ENCODE peak calls at places on chromosomes 16 and 17, in five cellular contexts. B is pancreas, Z is WTC11, I is breast epithelium, T is fibroblast of pulmonary artery. X is an unnamed sample.

GRCh38 chr17:2146132-2146871 is 91.4 kb downstream of the HIC1 start:
- DNase-seq in I (no peak), T (no peak), Z (no peak), B (no peak), X (no peak)

GRCh38 chr17:73510981-73511442 is 133.2 kb downstream of the SDK2 start:
- DNase-seq in I (no peak), Z (no peak), B (no peak), T (no peak), X (no peak)

GRCh38 chr16:88758227-88758943 is 26.6 kb downstream of the PIEZO1 start:
- DNase-seq in I (no peak), T (no peak), B (no peak), Z (no peak), X (no peak)

GRCh38 chr17:65707780-65708179 is 146.3 kb upstream of the AXIN2 start:
- DNase-seq in I (no peak), Z (no peak), T (no peak), B (no peak), X (no peak)

GRCh38 chr17:71980171-71980570 is 140.6 kb upstream of the SOX9 start:
- DNase-seq in B (no peak), T (no peak), Z (no peak), I (no peak), X (no peak)

GRCh38 chr16:72992142-72992601 is 55.8 kb downstream of the ZFHX3 start:
- DNase-seq in B (no peak), I (no peak), T (no peak), Z (peak; percentile 40), X (no peak)

GRCh38 chr17:46964315-46965265 is 14.5 kb downstream of the RPRML start:
- DNase-seq in I (no peak), B (no peak), T (peak; percentile 57), Z (peak; percentile 66), X (no peak)

GRCh38 chr16:4306439-4307214 is 9.2 kb upstream of the GLIS2 start:
- DNase-seq in Z (no peak), B (no peak), I (no peak), T (no peak), X (no peak)

GRCh38 chr17:77700165-77700881 is 258.2 kb upstream of the TNRC6C start:
- DNase-seq in B (no peak), I (no peak), T (no peak), Z (no peak), X (peak; percentile 70)

GRCh38 chr17:40371261-40371929 is 6.9 kb upstream of the GJD3 start:
- DNase-seq in Z (no peak), T (no peak), I (no peak), B (no peak), X (no peak)

GRCh38 chr17:39213852-39214251 is 11.9 kb downstream of the STAC2 start:
- DNase-seq in T (no peak), I (peak; percentile 80), Z (no peak), B (no peak), X (no peak)
- TF ChIP-seq CTCF in T (no peak), I (no peak), Z (no peak), B (no peak), X (no peak)

DNA sequence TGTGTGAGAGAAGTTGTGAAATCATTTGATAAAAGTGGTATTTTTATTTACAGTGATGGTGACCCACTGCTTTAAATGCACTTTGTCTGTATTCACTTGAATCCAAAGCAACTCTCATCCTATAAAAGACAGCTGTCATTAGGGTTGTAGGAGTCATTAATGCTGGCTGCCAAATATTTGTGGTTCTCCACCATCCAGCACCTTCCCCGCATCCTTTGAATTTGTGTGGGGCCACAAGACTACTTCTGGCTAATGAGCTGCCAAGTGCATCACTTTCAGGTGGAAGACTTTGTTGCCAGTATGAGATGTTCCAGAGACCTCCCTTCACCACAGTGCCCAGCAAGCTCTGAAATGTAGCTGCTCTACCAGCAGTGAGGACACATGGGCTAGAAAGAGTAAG is 43.4 kb downstream of the CMTM3 start:
- DNase-seq in B (no peak), T (no peak), Z (no peak), I (no peak), X (no peak)
- TF ChIP-seq CTCF in B (no peak), T (no peak), Z (no peak), I (no peak), X (no peak)

GRCh38 chr17:5263441-5263840 is 18.6 kb upstream of the RABEP1 start:
- DNase-seq in I (no peak), T (no peak), Z (no peak), B (no peak), X (no peak)

GRCh38 chr17:5260542-5260941 is 21.5 kb upstream of the RABEP1 start:
- DNase-seq in Z (no peak), T (no peak), I (peak; percentile 48), B (no peak), X (no peak)

GRCh38 chr17:5262417-5262816 is 19.7 kb upstream of the RABEP1 start:
- DNase-seq in I (no peak), B (no peak), Z (no peak), T (no peak), X (no peak)

GRCh38 chr17:5264930-5265329 is 17.2 kb upstream of the RABEP1 start:
- DNase-seq in I (no peak), Z (no peak), B (no peak), T (no peak), X (no peak)
- TF ChIP-seq CTCF in I (no peak), Z (no peak), B (no peak), T (no peak), X (no peak)

GRCh38 chr17:80124351-80124981 is 22.5 kb downstream of the EIF4A3 start:
- DNase-seq in Z (peak; percentile 75), T (peak; percentile 89), I (peak; percentile 97), B (no peak), X (no peak)
- TF ChIP-seq CTCF in Z (peak; percentile 28), T (peak; percentile 57), I (peak; percentile 22), B (no peak), X (peak; percentile 33)

GRCh38 chr17:42312285-42313130 is 24.2 kb downstream of the STAT5A start:
- DNase-seq in I (peak; percentile 86), T (peak; percentile 87), B (peak; percentile 81), Z (peak; percentile 93), X (peak; percentile 92)
- TF ChIP-seq CTCF in I (peak; percentile 65), T (peak; percentile 56), B (peak; percentile 14), Z (no peak), X (peak; percentile 69)

DNA sequence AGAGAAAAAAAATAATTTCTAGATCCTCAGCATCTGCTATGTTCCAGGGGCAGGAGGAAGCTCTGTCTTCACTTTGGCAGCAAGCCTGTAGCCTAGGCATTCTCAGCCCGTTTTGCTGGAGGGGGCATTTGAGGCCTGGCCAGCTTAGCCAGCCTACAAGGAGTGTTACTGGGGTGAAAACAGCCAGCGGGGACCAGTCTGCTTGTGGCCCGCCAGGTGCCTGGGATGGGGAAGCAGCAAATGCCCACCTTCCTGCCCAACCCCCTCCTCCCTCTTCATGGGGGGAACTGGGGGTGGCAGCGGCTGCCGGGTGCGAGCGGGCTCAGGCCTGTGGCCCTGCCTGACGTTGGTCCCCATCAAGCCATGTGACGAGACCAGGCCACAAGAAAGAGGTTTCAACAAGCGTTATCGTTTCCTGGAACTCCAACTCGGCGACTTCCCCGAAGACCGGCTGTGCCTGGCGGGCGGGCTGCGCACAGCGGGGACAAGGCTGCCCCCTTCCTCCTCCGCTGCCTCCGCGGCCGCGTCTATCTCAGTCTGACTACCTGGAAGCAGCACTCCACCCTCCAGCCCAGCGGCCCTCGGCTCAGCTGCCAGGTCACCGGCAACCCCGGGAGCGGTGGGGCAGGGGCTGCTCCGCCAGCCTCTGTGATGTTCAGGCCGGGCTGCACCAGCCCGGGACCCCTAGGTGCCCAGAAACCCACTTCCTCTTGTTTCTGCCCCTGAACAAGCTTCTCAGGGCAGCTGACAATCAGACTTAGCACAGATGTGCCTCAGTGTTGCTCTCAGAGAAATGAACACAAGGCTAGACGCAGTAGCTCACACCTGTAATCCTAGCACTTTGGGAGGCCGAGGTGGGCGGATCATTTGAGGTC is 22.9 kb downstream of the SOCS1 start:
- DNase-seq in B (no peak), Z (peak; percentile 56), I (peak; percentile 48), T (no peak), X (no peak)
- TF ChIP-seq CTCF in B (no peak), Z (no peak), I (no peak), T (no peak), X (no peak)

GRCh38 chr17:16439867-16440351 is 24.5 kb downstream of the TRPV2 start:
- DNase-seq in Z (no peak), B (no peak), I (no peak), T (peak; percentile 49), X (no peak)

GRCh38 chr17:16439303-16439791 is 24.0 kb downstream of the TRPV2 start:
- DNase-seq in T (peak; percentile 42), Z (no peak), B (no peak), I (no peak), X (no peak)

GRCh38 chr17:16437083-16437482 is 21.7 kb downstream of the TRPV2 start:
- DNase-seq in T (no peak), I (no peak), Z (no peak), B (no peak), X (no peak)

GRCh38 chr17:16438173-16438556 is 22.8 kb downstream of the TRPV2 start:
- DNase-seq in I (no peak), T (no peak), Z (no peak), B (no peak), X (no peak)

GRCh38 chr17:16438557-16439302 is 23.4 kb downstream of the TRPV2 start:
- DNase-seq in Z (peak; percentile 95), I (peak; percentile 96), T (peak; percentile 100), B (peak; percentile 89), X (peak; percentile 98)
- TF ChIP-seq CTCF in Z (no peak), I (no peak), T (no peak), B (no peak), X (no peak)

GRCh38 chr17:17888821-17889220 is 52.0 kb upstream of the SREBF1 start:
- DNase-seq in Z (peak; percentile 60), I (no peak), T (no peak), B (no peak), X (no peak)
- TF ChIP-seq CTCF in Z (no peak), I (no peak), T (no peak), B (no peak), X (no peak)

X was measured in osteocyte.